ENCODE peak calls at places on chromosome 14, in five cellular contexts. A is RWPE1, E is psoas muscle, S is mesenchymal stem cell, V is spleen. J is an unnamed sample.

GRCh38 chr14:76844223-76844622 is 18.0 kb downstream of the LRRC74A start:
- DNase-seq in S (no peak), A (no peak), V (peak), E (peak), J (no peak)

GRCh38 chr14:102917469-102918211 is 4.8 kb upstream of the AMN start:
- DNase-seq in E (peak), A (peak), S (peak), V (peak), J (peak)

GRCh38 chr14:36852853-36853634 is 191.4 kb downstream of the PAX9 start:
- DNase-seq in S (peak), E (peak), A (no peak), V (no peak), J (no peak)

GRCh38 chr14:69288956-69289705 is 29.2 kb downstream of the GALNT16 start:
- DNase-seq in V (no peak), A (no peak), S (no peak), E (no peak), J (no peak)

GRCh38 chr14:77316872-77317271 is 3.8 kb downstream of the POMT2 start:
- DNase-seq in A (no peak), S (no peak), E (peak), V (no peak), J (no peak)

GRCh38 chr14:69260979-69261605 is 1.1 kb downstream of the GALNT16 start:
- DNase-seq in E (peak), A (peak), V (peak), S (no peak), J (peak)

GRCh38 chr14:50784683-50785505 is 46.1 kb downstream of the NIN start:
- DNase-seq in E (no peak), S (no peak), V (peak), A (no peak), J (no peak)

GRCh38 chr14:93655078-93655750 is 133.1 kb downstream of the PRIMA1 start:
- DNase-seq in S (peak), E (no peak), V (no peak), A (peak), J (no peak)

GRCh38 chr14:91258021-91258618 is 13.6 kb upstream of the GPR68 start:
- DNase-seq in V (no peak), S (peak), A (peak), E (peak), J (no peak)

GRCh38 chr14:57833304-57833703 is 32.6 kb downstream of the SLC35F4 start:
- DNase-seq in A (peak), E (peak), S (no peak), V (no peak), J (peak)

GRCh38 chr14:33343016-33343415 is 404.3 kb downstream of the NPAS3 start:
- DNase-seq in E (no peak), A (no peak), V (no peak), S (peak), J (no peak)

GRCh38 chr14:100105357-100106169 is 40.3 kb downstream of the EVL start:
- DNase-seq in A (no peak), S (no peak), E (no peak), V (no peak), J (no peak)

GRCh38 chr14:58942516-58942915 is 246.0 kb upstream of the DAAM1 start:
- DNase-seq in S (peak), A (peak), E (no peak), V (no peak), J (no peak)

GRCh38 chr14:62661818-62662217 is 383.4 kb downstream of the KCNH5 start:
- DNase-seq in E (no peak), A (no peak), V (no peak), S (no peak), J (no peak)

GRCh38 chr14:105070760-105071137 is 5.5 kb upstream of the GPR132 start:
- DNase-seq in S (no peak), A (no peak), V (no peak), E (no peak), J (no peak)
- H3K27ac ChIP-seq in S (no peak), A (no peak), V (peak), E (no peak), J (no peak)

GRCh38 chr14:22475381-22475780 is 113.6 kb downstream of the DAD1 start:
- DNase-seq in A (no peak), E (no peak), S (no peak), V (no peak), J (no peak)

GRCh38 chr14:22476882-22477281 is 112.1 kb downstream of the DAD1 start:
- DNase-seq in E (no peak), S (no peak), V (no peak), A (no peak), J (no peak)

GRCh38 chr14:22472935-22473854 is 115.8 kb downstream of the DAD1 start:
- DNase-seq in E (no peak), V (no peak), S (peak), A (peak), J (peak)

GRCh38 chr14:22476005-22476751 is 112.8 kb downstream of the DAD1 start:
- DNase-seq in S (no peak), A (no peak), E (no peak), V (no peak), J (no peak)

GRCh38 chr14:22474730-22475351 is 114.2 kb downstream of the DAD1 start:
- DNase-seq in A (no peak), V (no peak), E (no peak), S (no peak), J (no peak)
- H3K27ac ChIP-seq in A (no peak), V (peak), E (no peak), S (no peak), J (no peak)

GRCh38 chr14:64768401-64769095 is 64.3 kb downstream of the PLEKHG3 start:
- DNase-seq in E (no peak), A (no peak), S (no peak), V (peak), J (no peak)
- H3K27ac ChIP-seq in E (no peak), A (no peak), S (no peak), V (no peak), J (no peak)

GRCh38 chr14:84202486-84202885 is 1327.5 kb upstream of the FLRT2 start:
- DNase-seq in S (peak), A (no peak), V (no peak), E (no peak), J (no peak)
- H3K27ac ChIP-seq in S (no peak), A (no peak), V (no peak), E (no peak), J (no peak)

GRCh38 chr14:23405516-23406025 is 2.5 kb downstream of the MYH6 start:
- DNase-seq in E (peak), V (no peak), A (no peak), S (no peak), J (no peak)
- H3K27ac ChIP-seq in E (no peak), V (no peak), A (no peak), S (no peak), J (no peak)

GRCh38 chr14:64501326-64502171 is 2.1 kb downstream of the ZBTB25 start:
- DNase-seq in V (no peak), A (no peak), S (peak), E (peak), J (no peak)
- H3K27ac ChIP-seq in V (peak), A (peak), S (peak), E (peak), J (peak)

GRCh38 chr14:73725116-73726024 is 11.2 kb upstream of the PNMA1 start:
- DNase-seq in A (no peak), S (peak), E (peak), V (no peak), J (no peak)
- H3K27ac ChIP-seq in A (peak), S (peak), E (peak), V (peak), J (peak)

J was measured in dorsolateral prefrontal cortex.